ENCODE peak calls at places on chromosomes 1 and 21, in eight cellular contexts. W, Z, R, Q, I, E, B and S are unnamed samples.
A peak's percentile ranks its signal among the peaks of the same experiment; 100 is the strongest.

GRCh38 chr1:231663211-231663792 is 36.7 kb downstream of the DISC1 start:
- DNase-seq in R (no peak), Z (no peak), B (no peak), E (no peak), W (no peak), Q (no peak), I (no peak), S (peak; percentile 43)

GRCh38 chr1:115595279-115596079 is 46.3 kb upstream of the VANGL1 start:
- DNase-seq in R (peak; percentile 90), Z (peak; percentile 96), B (peak; percentile 87), E (peak; percentile 95), Q (peak; percentile 93), I (peak; percentile 34), W (peak; percentile 52), S (peak; percentile 94)

GRCh38 chr1:197320991-197321531 is 53.0 kb downstream of the CRB1 start:
- DNase-seq in R (no peak), W (peak; percentile 53), I (no peak), Z (no peak), Q (no peak), E (peak; percentile 73), B (no peak), S (no peak)

GRCh38 chr1:59163268-59164092 is 133.4 kb upstream of the FGGY start:
- DNase-seq in E (peak; percentile 98), B (no peak), R (no peak), Q (no peak), W (no peak), I (no peak), Z (no peak), S (peak; percentile 24)

GRCh38 chr21:29526545-29526944 is 227.8 kb downstream of the BACH1 start:
- DNase-seq in Z (no peak), R (no peak), B (no peak), W (no peak), I (no peak), E (no peak), Q (no peak), S (no peak)

GRCh38 chr1:47182681-47183235 is 7.1 kb downstream of the PDZK1IP1 start:
- DNase-seq in Z (peak; percentile 69), Q (no peak), B (no peak), I (no peak), W (no peak), R (no peak), E (no peak), S (no peak)

GRCh38 chr1:23772049-23772853 is 6.0 kb upstream of the PITHD1 start:
- DNase-seq in I (peak; percentile 80), W (peak; percentile 51), Q (peak; percentile 91), B (peak; percentile 83), E (peak; percentile 87), Z (peak; percentile 98), R (peak; percentile 59), S (peak; percentile 96)

GRCh38 chr1:246748867-246749266 is 24.7 kb downstream of the SCCPDH start:
- DNase-seq in Q (peak; percentile 15), Z (no peak), B (no peak), R (no peak), I (no peak), E (peak; percentile 91), W (no peak), S (peak; percentile 67)

GRCh38 chr1:204417231-204417997 is 5.8 kb upstream of the PPP1R15B start:
- DNase-seq in W (no peak), Z (no peak), R (peak; percentile 86), I (no peak), Q (peak; percentile 91), E (peak; percentile 85), B (peak; percentile 53), S (peak; percentile 97)

GRCh38 chr1:17875171-17875881 is 120.2 kb downstream of the ACTL8 start:
- DNase-seq in W (no peak), Z (no peak), I (no peak), E (peak; percentile 50), B (no peak), Q (no peak), R (no peak), S (no peak)

GRCh38 chr1:87224209-87224608 is 104.5 kb upstream of the LMO4 start:
- DNase-seq in R (peak; percentile 90), E (peak; percentile 95), Z (no peak), Q (no peak), W (no peak), B (no peak), I (no peak), S (peak; percentile 81)